ENCODE peak calls at places on chromosome 2, in six cellular contexts. M, K, X, V, N and J are unnamed samples.

GRCh38 chr2:54613794-54614257 is 109.6 kb upstream of the EML6 start:
- DNase-seq in V (peak; percentile 61), X (peak; percentile 89), N (peak; percentile 68), M (no peak), K (no peak), J (no peak)

GRCh38 chr2:231204581-231204980 is 6.2 kb downstream of the ARMC9 start:
- DNase-seq in N (no peak), M (no peak), X (no peak), V (no peak), K (no peak), J (no peak)

GRCh38 chr2:166042768-166043390 is 84.9 kb downstream of the SCN1A start:
- DNase-seq in N (peak; percentile 6), M (no peak), K (no peak), V (no peak), X (no peak), J (no peak)

GRCh38 chr2:156752042-156752441 is 315.9 kb downstream of the GPD2 start:
- DNase-seq in M (no peak), V (no peak), X (no peak), K (no peak), N (no peak), J (no peak)

GRCh38 chr2:212990697-212991096 is 160.7 kb downstream of the IKZF2 start:
- DNase-seq in X (no peak), K (no peak), N (peak; percentile 66), V (no peak), M (peak; percentile 55), J (no peak)

GRCh38 chr2:126934803-126935202 is 36.1 kb downstream of the TEX51 start:
- DNase-seq in X (no peak), V (no peak), N (no peak), K (no peak), M (no peak), J (no peak)

GRCh38 chr2:192124576-192124975 is 70.2 kb downstream of the TMEFF2 start:
- DNase-seq in V (no peak), X (no peak), M (no peak), K (no peak), N (no peak), J (no peak)

GRCh38 chr2:68995911-68996310 is 17.1 kb upstream of the ANTXR1 start:
- DNase-seq in N (no peak), K (no peak), M (no peak), V (no peak), X (no peak), J (no peak)

GRCh38 chr2:217433522-217433921 is 569.3 kb downstream of the TNS1 start:
- DNase-seq in N (peak; percentile 64), M (no peak), K (no peak), V (peak; percentile 30), X (no peak), J (no peak)

GRCh38 chr2:45841752-45842407 is 190.4 kb downstream of the PRKCE start:
- DNase-seq in K (no peak), M (no peak), N (no peak), V (no peak), X (no peak), J (no peak)

GRCh38 chr2:43251171-43251731 is 24.8 kb upstream of the ZFP36L2 start:
- DNase-seq in X (no peak), M (no peak), V (peak; percentile 71), N (peak; percentile 22), K (no peak), J (no peak)

GRCh38 chr2:2876350-2877042 is 501.1 kb downstream of the EIPR1 start:
- DNase-seq in K (peak; percentile 45), M (no peak), V (no peak), X (no peak), N (no peak), J (no peak)

GRCh38 chr2:133146893-133147292 is 421.4 kb downstream of the NCKAP5 start:
- DNase-seq in X (no peak), K (peak; percentile 30), N (no peak), V (no peak), M (no peak), J (no peak)

GRCh38 chr2:224894356-224894755 is 147.9 kb downstream of the DOCK10 start:
- DNase-seq in N (no peak), K (peak; percentile 27), M (peak; percentile 69), X (no peak), V (no peak), J (no peak)